ENCODE peak calls at places on chromosome 7, in seven cellular contexts. One of them, this sample, is unnamed.

GRCh38 chr7:119065966-119066365 is 841.5 kb downstream of the ANKRD7 start:
- DNase-seq in stomach: no peak
- DNase-seq in suprapubic skin: no peak
- DNase-seq in prostate gland: no peak
- DNase-seq in HL-60: no peak
- DNase-seq in K562: no peak
- DNase-seq in SK-N-SH: no peak
- DNase-seq in this sample: no peak

GRCh38 chr7:42854521-42855118 is 57.2 kb downstream of the C7orf25 start:
- DNase-seq in stomach: no peak
- DNase-seq in HL-60: no peak
- DNase-seq in K562: no peak
- DNase-seq in SK-N-SH: no peak
- DNase-seq in suprapubic skin: no peak
- DNase-seq in prostate gland: no peak
- DNase-seq in this sample: no peak

GRCh38 chr7:106668853-106669539 is 8.0 kb upstream of the CCDC71L start:
- DNase-seq in prostate gland: no peak
- DNase-seq in suprapubic skin: no peak
- DNase-seq in K562: no peak
- DNase-seq in HL-60: no peak
- DNase-seq in stomach: no peak
- DNase-seq in SK-N-SH: no peak
- DNase-seq in this sample: no peak

GRCh38 chr7:74412061-74412460 is 41.6 kb upstream of the GTF2IRD1 start:
- DNase-seq in SK-N-SH: no peak
- DNase-seq in HL-60: peak; percentile 61
- DNase-seq in K562: peak; percentile 35
- DNase-seq in stomach: no peak
- DNase-seq in prostate gland: no peak
- DNase-seq in suprapubic skin: no peak
- DNase-seq in this sample: no peak

GRCh38 chr7:80313067-80313626 is 178.5 kb downstream of the GNAI1 start:
- DNase-seq in HL-60: no peak
- DNase-seq in prostate gland: no peak
- DNase-seq in stomach: no peak
- DNase-seq in SK-N-SH: no peak
- DNase-seq in K562: no peak
- DNase-seq in suprapubic skin: no peak
- DNase-seq in this sample: no peak

GRCh38 chr7:127886248-127886647 is 145.0 kb downstream of the LRRC4 start:
- DNase-seq in K562: peak; percentile 39
- DNase-seq in suprapubic skin: no peak
- DNase-seq in SK-N-SH: no peak
- DNase-seq in HL-60: no peak
- DNase-seq in stomach: no peak
- DNase-seq in prostate gland: no peak
- DNase-seq in this sample: no peak

GRCh38 chr7:68691261-68692216 is 906.7 kb upstream of the AUTS2 start:
- DNase-seq in K562: no peak
- DNase-seq in HL-60: no peak
- DNase-seq in SK-N-SH: no peak
- DNase-seq in prostate gland: no peak
- DNase-seq in stomach: no peak
- DNase-seq in suprapubic skin: no peak
- DNase-seq in this sample: no peak

GRCh38 chr7:155201325-155202087 is 96.2 kb upstream of the INSIG1 start:
- DNase-seq in prostate gland: no peak
- DNase-seq in HL-60: no peak
- DNase-seq in K562: no peak
- DNase-seq in SK-N-SH: no peak
- DNase-seq in suprapubic skin: no peak
- DNase-seq in stomach: no peak
- DNase-seq in this sample: no peak

GRCh38 chr7:102425639-102426267 is 7.6 kb upstream of the ORAI2 start:
- DNase-seq in suprapubic skin: no peak
- DNase-seq in prostate gland: no peak
- DNase-seq in stomach: peak; percentile 63
- DNase-seq in K562: no peak
- DNase-seq in HL-60: peak; percentile 95
- DNase-seq in SK-N-SH: no peak
- DNase-seq in this sample: no peak

GRCh38 chr7:139572704-139573395 is 49.4 kb downstream of the CLEC2L start:
- DNase-seq in suprapubic skin: no peak
- DNase-seq in SK-N-SH: no peak
- DNase-seq in K562: no peak
- DNase-seq in prostate gland: no peak
- DNase-seq in HL-60: no peak
- DNase-seq in stomach: peak; percentile 24
- DNase-seq in this sample: no peak

GRCh38 chr7:133315332-133316040 is 62.6 kb downstream of the EXOC4 start:
- DNase-seq in K562: no peak
- DNase-seq in suprapubic skin: no peak
- DNase-seq in prostate gland: no peak
- DNase-seq in HL-60: no peak
- DNase-seq in stomach: no peak
- DNase-seq in SK-N-SH: no peak
- DNase-seq in this sample: no peak

GRCh38 chr7:142328006-142328405 is 70.1 kb upstream of the PRSS58 start:
- DNase-seq in suprapubic skin: no peak
- DNase-seq in prostate gland: no peak
- DNase-seq in stomach: no peak
- DNase-seq in SK-N-SH: no peak
- DNase-seq in K562: no peak
- DNase-seq in HL-60: no peak
- DNase-seq in this sample: no peak

GRCh38 chr7:104926189-104926904 is 87.7 kb upstream of the KMT2E start:
- DNase-seq in suprapubic skin: no peak
- DNase-seq in K562: no peak
- DNase-seq in HL-60: no peak
- DNase-seq in stomach: no peak
- DNase-seq in prostate gland: no peak
- DNase-seq in SK-N-SH: no peak
- DNase-seq in this sample: no peak

GRCh38 chr7:30322656-30323355 is 38.4 kb downstream of the ZNRF2 start:
- DNase-seq in stomach: no peak
- DNase-seq in K562: peak; percentile 32
- DNase-seq in prostate gland: no peak
- DNase-seq in suprapubic skin: no peak
- DNase-seq in HL-60: peak; percentile 17
- DNase-seq in SK-N-SH: no peak
- DNase-seq in this sample: no peak

GRCh38 chr7:55575098-55575497 is 2.8 kb upstream of the VOPP1 start:
- DNase-seq in HL-60: no peak
- DNase-seq in stomach: no peak
- DNase-seq in prostate gland: no peak
- DNase-seq in SK-N-SH: no peak
- DNase-seq in suprapubic skin: no peak
- DNase-seq in K562: no peak
- DNase-seq in this sample: no peak

DNA sequence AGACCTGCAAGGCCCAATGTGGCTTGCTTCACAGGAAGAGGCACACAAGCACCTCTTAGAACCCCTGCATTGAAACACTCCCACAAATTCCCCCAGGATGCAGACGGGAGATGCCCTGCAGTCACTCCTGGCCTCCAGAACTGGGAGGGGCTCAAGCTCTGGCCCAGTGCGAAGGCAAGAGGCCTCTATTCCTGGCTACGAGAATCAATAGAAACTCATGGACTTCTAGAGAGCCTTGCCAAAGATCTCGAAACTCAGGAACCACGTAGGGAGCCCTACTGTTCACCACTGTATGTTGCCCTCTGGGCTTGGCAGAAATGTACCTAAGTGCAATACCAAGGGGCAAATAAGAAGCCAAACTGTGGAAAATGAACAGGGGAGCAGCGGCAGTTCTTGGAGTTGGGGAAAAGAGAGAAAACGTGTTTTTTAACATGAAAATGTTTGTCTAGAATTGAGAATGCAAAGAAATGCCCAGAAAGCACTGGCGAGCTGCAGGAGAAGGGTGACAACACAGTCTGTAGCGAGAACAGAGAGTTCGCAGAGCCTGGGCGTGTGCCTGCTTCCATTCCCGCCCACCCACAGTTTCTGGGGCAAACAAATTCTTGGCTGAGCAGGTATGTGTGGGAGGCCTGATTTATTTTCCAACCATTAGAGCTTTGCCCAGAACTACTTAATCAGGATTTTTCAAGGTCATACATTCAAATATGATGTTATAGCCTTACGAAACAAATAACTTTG is 260.5 kb upstream of the KLF14 start:
- DNase-seq in HL-60: no peak
- DNase-seq in stomach: peak; percentile 78
- DNase-seq in suprapubic skin: no peak
- DNase-seq in K562: no peak
- DNase-seq in prostate gland: peak; percentile 61
- DNase-seq in SK-N-SH: no peak
- DNase-seq in this sample: no peak
- TF ChIP-seq POLR2AphosphoS5 in HL-60: no peak
- TF ChIP-seq POLR2AphosphoS5 in stomach: peak; percentile 81
- TF ChIP-seq POLR2AphosphoS5 in suprapubic skin: no peak
- TF ChIP-seq POLR2AphosphoS5 in K562: no peak
- TF ChIP-seq POLR2AphosphoS5 in prostate gland: peak; percentile 55
- TF ChIP-seq POLR2AphosphoS5 in SK-N-SH: no peak
- TF ChIP-seq POLR2AphosphoS5 in this sample: no peak

DNA sequence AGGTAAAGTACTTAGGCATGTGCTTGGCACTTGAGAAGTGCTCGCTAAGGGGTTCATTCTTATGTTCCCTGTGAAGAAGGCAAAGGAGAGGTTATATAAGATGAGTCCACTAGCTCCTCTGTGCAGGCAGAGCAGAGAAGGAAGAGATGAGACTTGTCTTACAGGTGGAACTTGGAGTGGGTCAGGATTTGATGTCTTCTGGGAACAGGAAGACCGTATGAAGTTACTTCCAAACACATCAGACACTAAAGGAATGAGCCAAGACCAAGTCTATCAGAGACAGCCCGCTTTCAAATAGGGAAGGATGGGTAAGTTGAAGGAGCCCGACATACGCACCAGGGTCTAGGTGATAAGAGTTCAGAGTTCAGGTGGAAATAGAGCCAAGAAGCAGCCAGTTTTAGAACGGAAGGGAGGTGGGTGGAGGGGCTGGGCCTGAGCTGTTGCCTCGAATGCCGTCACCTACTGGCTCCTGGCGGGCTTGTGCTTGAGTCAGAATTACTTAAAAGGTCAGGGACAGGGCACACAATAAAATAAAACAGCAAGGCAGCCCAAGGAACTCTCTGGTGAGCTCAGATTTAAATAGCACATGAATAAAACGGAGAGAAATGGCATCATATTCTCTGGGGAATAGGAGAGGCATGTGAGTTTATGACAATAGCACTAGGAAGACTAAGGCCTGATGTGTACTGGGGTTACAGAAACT is 56.1 kb upstream of the GRB10 start:
- DNase-seq in stomach: no peak
- DNase-seq in prostate gland: no peak
- DNase-seq in suprapubic skin: peak; percentile 70
- DNase-seq in SK-N-SH: no peak
- DNase-seq in K562: peak; percentile 20
- DNase-seq in HL-60: no peak
- DNase-seq in this sample: no peak
- TF ChIP-seq POLR2AphosphoS5 in stomach: no peak
- TF ChIP-seq POLR2AphosphoS5 in prostate gland: peak; percentile 25
- TF ChIP-seq POLR2AphosphoS5 in suprapubic skin: no peak
- TF ChIP-seq POLR2AphosphoS5 in SK-N-SH: no peak
- TF ChIP-seq POLR2AphosphoS5 in K562: no peak
- TF ChIP-seq POLR2AphosphoS5 in HL-60: no peak
- TF ChIP-seq POLR2AphosphoS5 in this sample: no peak

GRCh38 chr7:110914263-110914662 is 176.7 kb upstream of the LRRN3 start:
- DNase-seq in SK-N-SH: no peak
- DNase-seq in HL-60: no peak
- DNase-seq in K562: no peak
- DNase-seq in suprapubic skin: no peak
- DNase-seq in prostate gland: no peak
- DNase-seq in stomach: no peak
- DNase-seq in this sample: no peak

GRCh38 chr7:110905773-110906566 is 185.0 kb upstream of the LRRN3 start:
- DNase-seq in stomach: no peak
- DNase-seq in K562: no peak
- DNase-seq in HL-60: no peak
- DNase-seq in prostate gland: no peak
- DNase-seq in SK-N-SH: no peak
- DNase-seq in suprapubic skin: no peak
- DNase-seq in this sample: no peak

GRCh38 chr7:110909102-110909501 is 181.8 kb upstream of the LRRN3 start:
- DNase-seq in SK-N-SH: no peak
- DNase-seq in prostate gland: peak; percentile 6
- DNase-seq in stomach: no peak
- DNase-seq in suprapubic skin: no peak
- DNase-seq in HL-60: no peak
- DNase-seq in K562: no peak
- DNase-seq in this sample: no peak

DNA sequence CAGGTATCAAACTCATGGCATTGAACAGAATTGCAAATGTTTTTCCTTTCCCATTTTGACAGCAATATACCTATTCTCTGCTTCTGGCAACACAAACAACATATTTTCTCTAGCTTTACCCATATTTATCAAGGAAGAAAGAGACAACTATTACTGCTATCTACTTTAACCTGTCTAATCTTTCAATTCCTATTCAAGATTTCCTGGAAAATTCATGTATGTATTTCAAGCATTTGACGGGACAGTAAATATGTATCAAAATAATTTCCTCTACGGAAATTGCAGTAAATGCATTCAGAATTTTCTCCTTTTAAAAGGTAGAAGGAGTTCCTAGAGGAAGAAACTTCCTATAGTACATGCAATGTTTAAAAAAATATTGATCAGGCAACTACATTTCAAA is 179.3 kb upstream of the LRRN3 start:
- DNase-seq in K562: no peak
- DNase-seq in SK-N-SH: no peak
- DNase-seq in stomach: no peak
- DNase-seq in prostate gland: no peak
- DNase-seq in suprapubic skin: no peak
- DNase-seq in HL-60: no peak
- DNase-seq in this sample: no peak
- TF ChIP-seq POLR2AphosphoS5 in K562: no peak
- TF ChIP-seq POLR2AphosphoS5 in SK-N-SH: no peak
- TF ChIP-seq POLR2AphosphoS5 in stomach: no peak
- TF ChIP-seq POLR2AphosphoS5 in prostate gland: no peak
- TF ChIP-seq POLR2AphosphoS5 in suprapubic skin: no peak
- TF ChIP-seq POLR2AphosphoS5 in HL-60: no peak
- TF ChIP-seq POLR2AphosphoS5 in this sample: no peak

DNA sequence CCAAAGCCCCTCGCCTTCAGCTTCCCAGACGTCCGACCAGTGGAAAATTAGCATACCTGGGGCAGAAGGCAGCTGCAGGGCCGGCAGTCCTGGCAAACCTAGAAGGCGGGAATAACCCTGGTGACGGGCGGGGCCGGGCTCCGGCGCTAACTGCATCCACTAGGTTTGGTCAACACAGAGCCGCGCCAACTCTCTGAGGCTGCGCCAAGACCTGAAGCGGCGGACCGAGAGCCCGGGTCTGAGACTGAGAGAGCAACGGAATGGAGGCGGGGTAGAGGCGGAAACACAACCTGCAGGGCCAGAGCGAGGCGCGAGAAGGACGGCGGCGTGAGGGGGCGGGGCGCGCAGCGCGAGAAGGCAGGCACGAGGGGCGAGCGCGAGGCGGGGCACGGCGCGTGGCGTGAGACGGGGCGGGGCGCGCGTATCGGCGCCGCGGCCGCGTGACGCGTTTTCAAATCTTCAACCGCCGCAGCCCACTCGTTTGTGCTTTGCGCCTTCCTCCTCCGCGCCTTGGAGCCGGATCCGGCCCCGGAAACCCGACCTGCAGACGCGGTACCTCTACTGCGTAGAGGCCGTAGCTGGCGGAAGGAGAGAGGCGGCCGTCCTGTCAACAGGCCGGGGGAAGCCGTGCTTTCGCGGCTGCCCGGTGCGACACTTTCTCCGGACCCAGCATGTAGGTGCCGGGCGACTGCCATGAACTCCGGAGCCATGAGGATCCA is at the start of the genes DBF4 and SLC25A40:
- DNase-seq in prostate gland: peak; percentile 96
- DNase-seq in SK-N-SH: peak; percentile 97
- DNase-seq in suprapubic skin: peak; percentile 96
- DNase-seq in stomach: peak; percentile 97
- DNase-seq in K562: peak; percentile 98
- DNase-seq in HL-60: peak; percentile 96
- DNase-seq in this sample: peak; percentile 96
- TF ChIP-seq POLR2AphosphoS5 in prostate gland: peak; percentile 78
- TF ChIP-seq POLR2AphosphoS5 in SK-N-SH: peak; percentile 84
- TF ChIP-seq POLR2AphosphoS5 in suprapubic skin: no peak
- TF ChIP-seq POLR2AphosphoS5 in stomach: peak; percentile 84
- TF ChIP-seq POLR2AphosphoS5 in K562: peak; percentile 86
- TF ChIP-seq POLR2AphosphoS5 in HL-60: peak; percentile 80
- TF ChIP-seq POLR2AphosphoS5 in this sample: peak; percentile 81